ENCODE peak calls at places on chromosomes 5 and 9, in four cellular contexts. Q is stimulated activated CD4-positive, alpha-beta T cell treated with anti-CD3 and anti-CD28 coated beads, Interleukin-12 subunit alpha, Interleukin-12 subunit beta, amount 100 ng/mL, for 24 hours; G is activated naive CD4-positive, alpha-beta T cell; B is stomach. P is an unnamed sample.

GRCh38 chr5:109570362-109570874 is 119.3 kb upstream of the MAN2A1 start:
- DNase-seq in Q (no peak), G (no peak), B (no peak), P (no peak)

GRCh38 chr5:54313311-54314270 is 3.2 kb upstream of the ARL15 start:
- DNase-seq in Q (no peak), G (no peak), B (no peak), P (no peak)

GRCh38 chr5:170632266-170632984 is 128.6 kb downstream of the KCNIP1 start:
- DNase-seq in Q (no peak), G (no peak), B (no peak), P (no peak)

GRCh38 chr9:76618762-76619161 is 145.5 kb upstream of the PCA3 start:
- DNase-seq in G (no peak), Q (no peak), B (no peak), P (no peak)

GRCh38 chr9:132670359-132670815 is at the start of gene GTF3C4:
- DNase-seq in G (peak), B (peak), Q (peak), P (peak)

GRCh38 chr5:167861134-167861930 is 430.1 kb upstream of the WWC1 start:
- DNase-seq in Q (no peak), B (no peak), G (no peak), P (no peak)

GRCh38 chr5:187042-187431 is 4.3 kb upstream of the LRRC14B start:
- DNase-seq in Q (no peak), B (no peak), G (no peak), P (no peak)

GRCh38 chr9:131095666-131096489 is 453 bp upstream of the AIF1L start:
- DNase-seq in Q (peak), G (no peak), B (peak), P (peak)

GRCh38 chr9:83509372-83509771 is 28.8 kb downstream of the FRMD3 start:
- DNase-seq in B (no peak), G (no peak), Q (no peak), P (no peak)

GRCh38 chr5:60687927-60688720 is 11.8 kb downstream of the DEPDC1B start:
- DNase-seq in Q (no peak), B (no peak), G (no peak), P (no peak)

GRCh38 chr5:112594060-112594850 is 143.4 kb upstream of the APC start:
- DNase-seq in G (no peak), Q (no peak), B (no peak), P (peak)

GRCh38 chr9:137318976-137319375 is 16.9 kb upstream of the NRARP start:
- DNase-seq in G (no peak), Q (no peak), B (peak), P (no peak)

GRCh38 chr5:131264453-131265200 is 774 bp downstream of the CDC42SE2 start:
- DNase-seq in B (peak), G (no peak), Q (no peak), P (no peak)

GRCh38 chr5:142063878-142064331 is 44.7 kb upstream of the NDFIP1 start:
- DNase-seq in B (peak), Q (peak), G (no peak), P (peak)

GRCh38 chr5:128271859-128272446 is 188.4 kb downstream of the SLC12A2 start:
- DNase-seq in G (no peak), B (no peak), Q (no peak), P (no peak)